ENCODE peak calls at places on chromosomes 3 and 15, in six cellular contexts. Y is T1000, T is cardiac muscle cell, I is NCI-H1105, L is T-helper 9 cell, X is Daoy. E is an unnamed sample.

GRCh38 chr3:56673781-56674457 is 9.1 kb downstream of the TASOR start:
- DNase-seq in T (no peak), L (no peak), X (no peak), I (no peak), Y (no peak), E (no peak)

GRCh38 chr3:10619989-10620832 is 114.8 kb upstream of the ATP2B2 start:
- DNase-seq in Y (no peak), I (no peak), T (no peak), L (no peak), X (no peak), E (no peak)

GRCh38 chr15:37057831-37058230 is 42.5 kb downstream of the MEIS2 start:
- DNase-seq in I (no peak), X (no peak), Y (no peak), L (no peak), T (no peak), E (no peak)

GRCh38 chr3:32297366-32297765 is 58.9 kb downstream of the CMTM8 start:
- DNase-seq in T (no peak), X (no peak), L (peak; percentile 40), I (no peak), Y (no peak), E (no peak)

GRCh38 chr15:69612112-69612511 is 159.5 kb downstream of the RPLP1 start:
- DNase-seq in I (peak; percentile 96), Y (no peak), T (no peak), L (no peak), X (no peak), E (no peak)

GRCh38 chr15:48965972-48966371 is 2.3 kb upstream of the SHC4 start:
- DNase-seq in I (no peak), X (peak; percentile 63), Y (no peak), T (peak; percentile 79), L (no peak), E (peak; percentile 15)

GRCh38 chr3:184485256-184485655 is 76.3 kb upstream of the EPHB3 start:
- DNase-seq in X (no peak), Y (no peak), I (no peak), T (no peak), L (no peak), E (no peak)

GRCh38 chr15:36858423-36858822 is 241.9 kb downstream of the MEIS2 start:
- DNase-seq in Y (no peak), I (no peak), T (no peak), X (no peak), L (no peak), E (no peak)

GRCh38 chr3:126679318-126679751 is 24.4 kb upstream of the TXNRD3 start:
- DNase-seq in L (peak; percentile 70), I (peak; percentile 58), T (peak; percentile 77), X (peak; percentile 78), Y (peak; percentile 65), E (peak; percentile 77)

GRCh38 chr3:123071146-123071545 is 4.3 kb downstream of the PDIA5 start:
- DNase-seq in I (no peak), L (no peak), X (peak; percentile 59), Y (no peak), T (peak; percentile 68), E (peak; percentile 20)

GRCh38 chr15:100780208-100780800 is 99.3 kb upstream of the ALDH1A3 start:
- DNase-seq in I (no peak), Y (no peak), X (peak; percentile 0), T (no peak), L (no peak), E (no peak)

GRCh38 chr15:73227433-73228056 is 141.2 kb downstream of the HCN4 start:
- DNase-seq in L (no peak), I (no peak), T (no peak), Y (no peak), X (no peak), E (no peak)

GRCh38 chr15:83611312-83611711 is 42.6 kb upstream of the ADAMTSL3 start:
- DNase-seq in I (no peak), T (no peak), L (no peak), Y (no peak), X (no peak), E (no peak)

GRCh38 chr3:55264933-55265332 is 222.2 kb downstream of the WNT5A start:
- DNase-seq in Y (no peak), X (no peak), I (no peak), T (no peak), L (no peak), E (no peak)

GRCh38 chr3:17063591-17063990 is 178.8 kb downstream of the PLCL2 start:
- DNase-seq in L (no peak), X (no peak), I (no peak), Y (no peak), T (no peak), E (no peak)

GRCh38 chr15:70556376-70556775 is 207.0 kb downstream of the UACA start:
- DNase-seq in Y (no peak), T (no peak), L (no peak), I (no peak), X (no peak), E (no peak)

GRCh38 chr3:180871901-180872300 is 40.6 kb upstream of the FXR1 start:
- DNase-seq in X (peak; percentile 57), T (peak; percentile 64), Y (no peak), L (no peak), I (no peak), E (no peak)

E was measured in NAMALWA.